ENCODE peak calls at places on chromosome X, in six cellular contexts. J is astrocyte, A is IMR-90, H is hepatocyte, U is H9, G is mammary epithelial cell. K is an unnamed sample.

GRCh38 chrX:78708171-78708570 is 39.3 kb upstream of the LPAR4 start:
- DNase-seq in H (peak; percentile 9), J (no peak), G (peak; percentile 10), A (peak; percentile 41), U (peak; percentile 46), K (peak; percentile 7)

GRCh38 chrX:73839152-73839551 is 276.2 kb downstream of the CHIC1 start:
- DNase-seq in H (no peak), A (no peak), U (no peak), G (no peak), J (no peak), K (no peak)

GRCh38 chrX:81586091-81586490 is 384.2 kb downstream of the SH3BGRL start:
- DNase-seq in U (no peak), J (no peak), A (no peak), G (no peak), H (no peak), K (no peak)

GRCh38 chrX:143854006-143854405 is 29.9 kb upstream of the UBE2NL start:
- DNase-seq in A (peak; percentile 11), J (peak; percentile 50), H (no peak), U (no peak), G (peak; percentile 45), K (no peak)

GRCh38 chrX:21946925-21947641 is 6.6 kb downstream of the SMS start:
- DNase-seq in J (peak; percentile 67), G (peak; percentile 50), H (no peak), A (peak; percentile 64), U (peak; percentile 40), K (no peak)

GRCh38 chrX:152958047-152958446 is 35.9 kb downstream of the PNMA5 start:
- DNase-seq in U (no peak), H (no peak), G (no peak), J (peak; percentile 20), A (no peak), K (no peak)

GRCh38 chrX:68462653-68463052 is 29.4 kb upstream of the OPHN1 start:
- DNase-seq in G (no peak), A (peak; percentile 47), H (peak; percentile 19), U (peak; percentile 28), J (peak; percentile 11), K (peak; percentile 4)

GRCh38 chrX:43450355-43450754 is 205.7 kb upstream of the MAOA start:
- DNase-seq in U (peak; percentile 31), G (no peak), A (no peak), H (no peak), J (no peak), K (no peak)

GRCh38 chrX:15204130-15204751 is 65.6 kb downstream of the ASB9 start:
- DNase-seq in G (no peak), U (no peak), H (no peak), J (no peak), A (no peak), K (no peak)

GRCh38 chrX:80846247-80846646 is 36.6 kb upstream of the BRWD3 start:
- DNase-seq in G (no peak), A (no peak), J (no peak), U (no peak), H (no peak), K (no peak)

GRCh38 chrX:47169273-47169672 is 24.3 kb downstream of the RBM10 start:
- DNase-seq in U (peak; percentile 17), A (no peak), J (no peak), H (no peak), G (no peak), K (no peak)
- H4K20me1 ChIP-seq in U (no peaks in the 10 kb centered on the region), A (peaks cover 25% of the 10 kb centered on the region), J (peaks cover 27% of the 10 kb centered on the region), H (no peaks in the 10 kb centered on the region), G (no peaks in the 10 kb centered on the region), K (peaks cover 14% of the 10 kb centered on the region)

GRCh38 chrX:16474511-16474910 is 175.4 kb upstream of the S100G start:
- DNase-seq in U (no peak), J (no peak), G (no peak), A (no peak), H (no peak), K (no peak)

GRCh38 chrX:16466640-16467432 is 183.1 kb upstream of the S100G start:
- DNase-seq in G (peak; percentile 84), U (no peak), A (peak; percentile 68), J (peak; percentile 50), H (peak; percentile 28), K (no peak)

GRCh38 chrX:16465081-16465876 is 184.7 kb upstream of the S100G start:
- DNase-seq in J (peak; percentile 50), H (no peak), A (peak; percentile 60), G (peak; percentile 19), U (no peak), K (no peak)

GRCh38 chrX:16472345-16472744 is 177.6 kb upstream of the S100G start:
- DNase-seq in J (no peak), G (no peak), U (no peak), A (no peak), H (no peak), K (no peak)

GRCh38 chrX:16469870-16470269 is 180.1 kb upstream of the S100G start:
- DNase-seq in U (peak; percentile 70), G (no peak), J (no peak), H (no peak), A (no peak), K (no peak)
- TF ChIP-seq CTCF in U (peak; percentile 64), G (peak; percentile 22), J (no peak), H (no peak), A (no peak), K (peak; percentile 17)

DNA sequence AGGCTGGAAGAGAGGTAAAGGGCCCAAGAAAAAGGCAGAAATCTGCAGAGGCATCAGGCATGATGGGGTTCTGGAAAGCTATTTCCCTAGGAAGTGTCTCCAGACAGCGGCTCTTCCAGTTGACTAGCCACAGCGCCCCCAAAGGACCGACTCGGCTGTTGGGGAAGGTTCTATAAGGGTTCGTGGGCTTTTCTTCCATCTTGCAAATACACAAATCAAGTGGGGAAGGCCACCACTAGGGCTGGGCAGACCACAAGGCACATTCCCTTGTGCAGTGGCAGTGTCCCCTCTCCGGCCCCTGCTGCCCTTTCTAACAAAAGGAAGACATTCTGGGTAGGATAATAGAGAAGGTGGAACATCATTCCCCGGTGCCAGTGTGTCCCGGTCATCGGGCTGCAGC is 18.2 kb downstream of the BCOR start:
- DNase-seq in U (no peak), G (no peak), H (no peak), A (no peak), J (no peak), K (no peak)
- H4K20me1 ChIP-seq in U (no peaks in the 10 kb centered on the region), G (no peaks in the 10 kb centered on the region), H (peaks cover 40% of the 10 kb centered on the region), A (peaks cover 20% of the 10 kb centered on the region), J (peaks cover 58% of the 10 kb centered on the region), K (peaks cover 86% of the 10 kb centered on the region)

GRCh38 chrX:56726609-56727008 is 2.4 kb upstream of the NBDY start:
- DNase-seq in A (peak; percentile 61), U (no peak), J (peak; percentile 32), H (peak; percentile 65), G (peak; percentile 32), K (peak; percentile 42)
- TF ChIP-seq CTCF in A (peak; percentile 75), U (peak; percentile 70), J (peak; percentile 47), H (peak; percentile 75), G (peak; percentile 69), K (peak; percentile 70)

GRCh38 chrX:65687367-65687766 is 19.9 kb downstream of the MSN start:
- DNase-seq in U (no peak), J (no peak), A (no peak), G (no peak), H (no peak), K (no peak)
- H4K20me1 ChIP-seq in U (no peaks in the 10 kb centered on the region), J (peaks cover 82% of the 10 kb centered on the region), A (peaks cover 89% of the 10 kb centered on the region), G (no peaks in the 10 kb centered on the region), H (no peaks in the 10 kb centered on the region), K (peaks cover 76% of the 10 kb centered on the region)

GRCh38 chrX:114615765-114616164 is 31.9 kb downstream of the HTR2C start:
- DNase-seq in A (no peak), J (no peak), H (no peak), U (no peak), G (no peak), K (no peak)

GRCh38 chrX:114611018-114611619 is 27.2 kb downstream of the HTR2C start:
- DNase-seq in J (peak; percentile 2), G (peak; percentile 17), A (peak; percentile 35), U (no peak), H (peak; percentile 77), K (peak; percentile 13)
- TF ChIP-seq CTCF in J (peak; percentile 64), G (peak; percentile 82), A (peak; percentile 65), U (peak; percentile 93), H (peak; percentile 88), K (peak; percentile 67)

GRCh38 chrX:139907078-139907477 is 25.8 kb downstream of the ATP11C start:
- DNase-seq in J (no peak), G (no peak), H (no peak), A (no peak), U (no peak), K (no peak)
- H4K20me1 ChIP-seq in J (peaks cover 18% of the 10 kb centered on the region), G (no peaks in the 10 kb centered on the region), H (no peaks in the 10 kb centered on the region), A (peaks cover 5% of the 10 kb centered on the region), U (no peaks in the 10 kb centered on the region), K (peaks cover 3% of the 10 kb centered on the region)

K was measured in DND-41.